ENCODE peak calls at places on chromosomes 5 and 9, in eight cellular contexts. O is NCI-H1092; T is spleen; D is pulmonary artery endothelial cell; M is stimulated activated CD4-positive, alpha-beta T cell treated with anti-CD3 and anti-CD28 coated beads, Interleukin-15, amount 100 ng/mL, for 48 hours; Q is astrocyte of the spinal cord; N is GM13976; J is iris pigment epithelial cell. G is an unnamed sample.

GRCh38 chr9:126298319-126298801 is 28.3 kb upstream of the MVB12B start:
- DNase-seq in O (no peak), T (no peak), D (no peak), M (no peak), Q (no peak), N (no peak), J (no peak), G (no peak)

GRCh38 chr5:14439087-14439841 is 142.3 kb upstream of the OTULINL start:
- DNase-seq in O (no peak), T (no peak), D (no peak), M (no peak), Q (peak), N (no peak), J (peak), G (no peak)

GRCh38 chr9:37839491-37840461 is 39.2 kb downstream of the DCAF10 start:
- DNase-seq in O (no peak), T (no peak), D (no peak), M (no peak), Q (no peak), N (no peak), J (peak), G (no peak)

GRCh38 chr5:152505442-152506042 is 100.5 kb upstream of the NMUR2 start:
- DNase-seq in O (peak), T (no peak), D (peak), M (peak), Q (peak), N (peak), J (peak), G (peak)

GRCh38 chr5:40321514-40321913 is 358.2 kb upstream of the PTGER4 start:
- DNase-seq in O (no peak), T (no peak), D (peak), M (no peak), Q (no peak), N (no peak), J (no peak), G (no peak)

GRCh38 chr5:93601433-93602175 is 18.6 kb downstream of the NR2F1 start:
- DNase-seq in O (no peak), T (no peak), D (no peak), M (no peak), Q (peak), N (no peak), J (peak), G (no peak)

GRCh38 chr9:99261923-99262322 is 39.8 kb downstream of the SEC61B start:
- DNase-seq in O (no peak), T (no peak), D (no peak), M (no peak), Q (no peak), N (no peak), J (no peak), G (no peak)

GRCh38 chr5:80318212-80318611 is 1.6 kb upstream of the SPZ1 start:
- DNase-seq in O (no peak), T (no peak), D (no peak), M (no peak), Q (peak), N (no peak), J (peak), G (no peak)

GRCh38 chr9:91536211-91536691 is 112.6 kb upstream of the NFIL3 start:
- DNase-seq in O (no peak), T (no peak), D (no peak), M (no peak), Q (peak), N (no peak), J (peak), G (no peak)

GRCh38 chr5:90488791-90489190 is 14.1 kb downstream of the POLR3G start:
- DNase-seq in O (no peak), T (no peak), D (no peak), M (no peak), Q (no peak), N (no peak), J (peak), G (no peak)

GRCh38 chr5:27465140-27465539 is 426.8 kb upstream of the CDH9 start:
- DNase-seq in O (no peak), T (no peak), D (no peak), M (no peak), Q (no peak), N (no peak), J (no peak), G (no peak)

GRCh38 chr5:1445895-1446601 is 808 bp upstream of the SLC6A3 start:
- DNase-seq in O (no peak), T (no peak), D (no peak), M (no peak), Q (no peak), N (no peak), J (no peak), G (no peak)

GRCh38 chr5:140641716-140642115 is 2.5 kb downstream of the TMCO6 start:
- DNase-seq in O (no peak), T (no peak), D (no peak), M (no peak), Q (no peak), N (no peak), J (no peak), G (no peak)

GRCh38 chr9:114076237-114077161 is 1.6 kb downstream of the AMBP start:
- DNase-seq in O (no peak), T (peak), D (no peak), M (no peak), Q (no peak), N (no peak), J (no peak), G (no peak)

GRCh38 chr5:72788851-72789505 is 27.5 kb upstream of the TNPO1 start:
- DNase-seq in O (no peak), T (no peak), D (no peak), M (no peak), Q (no peak), N (no peak), J (peak), G (no peak)

GRCh38 chr5:124043456-124043855 is 531.5 kb downstream of the CSNK1G3 start:
- DNase-seq in O (no peak), T (no peak), D (no peak), M (no peak), Q (no peak), N (no peak), J (peak), G (no peak)

GRCh38 chr5:53817183-53817582 is 256.7 kb downstream of the NDUFS4 start:
- DNase-seq in O (no peak), T (no peak), D (no peak), M (no peak), Q (no peak), N (no peak), J (peak), G (no peak)

GRCh38 chr5:153400931-153401330 is 89.5 kb upstream of the GRIA1 start:
- DNase-seq in O (no peak), T (no peak), D (no peak), M (no peak), Q (no peak), N (no peak), J (no peak), G (no peak)

GRCh38 chr9:93154293-93154903 is 20.3 kb upstream of the NINJ1 start:
- DNase-seq in O (peak), T (peak), D (no peak), M (peak), Q (no peak), N (peak), J (no peak), G (peak)

GRCh38 chr5:98771389-98772109 is 1.9 kb upstream of the RGMB start:
- DNase-seq in O (peak), T (no peak), D (no peak), M (no peak), Q (peak), N (peak), J (peak), G (peak)

GRCh38 chr9:70496244-70496643 is 81.8 kb upstream of the KLF9 start:
- DNase-seq in O (no peak), T (no peak), D (no peak), M (no peak), Q (no peak), N (no peak), J (no peak), G (no peak)

GRCh38 chr9:98854206-98854756 is 46.8 kb downstream of the GALNT12 start:
- DNase-seq in O (no peak), T (no peak), D (no peak), M (no peak), Q (peak), N (no peak), J (no peak), G (no peak)